ENCODE peak calls at places on chromosome 9, in six cellular contexts. A, G, Q, W, B and U are unnamed samples.

GRCh38 chr9:108617661-108618060 is 238.1 kb downstream of the ACTL7B start:
- DNase-seq in Q (no peak), B (no peak), G (no peak), W (no peak), A (no peak), U (no peak)

GRCh38 chr9:131872006-131872405 is 132.1 kb upstream of the RAPGEF1 start:
- DNase-seq in B (peak), Q (no peak), G (no peak), W (no peak), A (no peak), U (no peak)

GRCh38 chr9:130110166-130110565 is 56.5 kb downstream of the GPR107 start:
- DNase-seq in W (no peak), B (no peak), A (no peak), Q (no peak), G (no peak), U (no peak)

GRCh38 chr9:1978941-1979340 is 36.2 kb upstream of the SMARCA2 start:
- DNase-seq in W (no peak), Q (no peak), B (no peak), G (peak), A (no peak), U (no peak)

GRCh38 chr9:16575142-16575877 is 295.2 kb downstream of the BNC2 start:
- DNase-seq in B (no peak), Q (no peak), W (no peak), G (no peak), A (no peak), U (no peak)

GRCh38 chr9:92508018-92508417 is 25.7 kb upstream of the ASPN start:
- DNase-seq in G (no peak), Q (no peak), W (no peak), A (no peak), B (no peak), U (no peak)

GRCh38 chr9:114149181-114149580 is 6.2 kb upstream of the COL27A1 start:
- DNase-seq in Q (no peak), B (no peak), A (no peak), W (no peak), G (no peak), U (no peak)

GRCh38 chr9:69496803-69497450 is 171.9 kb downstream of the ENTREP1 start:
- DNase-seq in W (no peak), G (no peak), Q (no peak), B (no peak), A (no peak), U (no peak)

GRCh38 chr9:107386396-107386795 is 103.2 kb downstream of the KLF4 start:
- DNase-seq in W (no peak), G (no peak), Q (no peak), A (no peak), B (no peak), U (no peak)

GRCh38 chr9:71120439-71121247 is 778 bp downstream of the TRPM3 start:
- DNase-seq in W (no peak), A (no peak), Q (no peak), G (no peak), B (no peak), U (no peak)

GRCh38 chr9:93826209-93826608 is 128.9 kb downstream of the BARX1 start:
- DNase-seq in B (no peak), A (peak), W (no peak), Q (no peak), G (no peak), U (no peak)

GRCh38 chr9:111176511-111176910 is 138.2 kb upstream of the LPAR1 start:
- DNase-seq in B (no peak), Q (no peak), G (no peak), A (no peak), W (no peak), U (no peak)

GRCh38 chr9:124495105-124496074 is 11.8 kb downstream of the NR5A1 start:
- DNase-seq in W (no peak), Q (no peak), B (peak), A (no peak), G (no peak), U (no peak)
- TF ChIP-seq TAF1 in W (no peak), Q (no peak), B (no peak), A (no peak), G (no peak), U (no peak)

DNA sequence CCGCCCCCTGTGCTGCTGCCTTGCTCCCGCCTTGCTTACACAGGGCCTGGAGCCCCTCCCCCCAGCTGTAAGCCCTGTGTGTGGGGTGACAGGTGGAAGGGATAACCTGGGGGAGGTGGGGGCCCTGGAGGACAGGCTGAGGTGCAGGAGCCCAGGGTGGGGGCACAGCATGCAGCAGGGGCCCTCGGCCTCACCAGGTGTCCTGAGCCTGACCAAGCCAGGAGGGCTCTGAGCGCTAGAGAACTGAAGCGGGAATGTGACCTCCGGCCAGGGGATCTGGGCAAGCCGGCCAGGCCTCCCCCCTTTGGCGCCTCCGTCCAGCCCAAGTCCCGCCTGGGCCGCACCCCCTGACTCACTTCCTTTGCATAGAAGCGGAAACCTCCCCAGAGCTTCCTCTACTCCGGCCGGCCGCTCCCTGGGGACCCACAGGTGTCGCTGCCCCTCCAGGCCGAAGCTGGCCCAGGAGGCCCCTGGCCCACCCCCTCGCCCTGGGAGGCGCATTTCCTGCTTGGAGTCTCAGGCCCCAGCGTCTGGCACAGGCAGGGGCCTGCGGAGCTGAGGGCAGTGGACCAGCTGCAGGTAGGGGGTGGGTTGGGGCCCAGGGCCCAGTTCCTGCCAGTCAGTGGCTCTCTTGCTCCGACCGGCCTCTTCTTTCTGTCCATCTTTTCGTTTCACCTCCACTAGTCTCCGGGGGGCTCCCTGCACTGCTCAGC is at the start of gene TOR4A:
- DNase-seq in W (peak), B (peak), A (peak), G (peak), Q (peak), U (peak)
- TF ChIP-seq POLR2A in W (no peak), B (peak), A (no peak), G (peak), Q (no peak), U (peak)

DNA sequence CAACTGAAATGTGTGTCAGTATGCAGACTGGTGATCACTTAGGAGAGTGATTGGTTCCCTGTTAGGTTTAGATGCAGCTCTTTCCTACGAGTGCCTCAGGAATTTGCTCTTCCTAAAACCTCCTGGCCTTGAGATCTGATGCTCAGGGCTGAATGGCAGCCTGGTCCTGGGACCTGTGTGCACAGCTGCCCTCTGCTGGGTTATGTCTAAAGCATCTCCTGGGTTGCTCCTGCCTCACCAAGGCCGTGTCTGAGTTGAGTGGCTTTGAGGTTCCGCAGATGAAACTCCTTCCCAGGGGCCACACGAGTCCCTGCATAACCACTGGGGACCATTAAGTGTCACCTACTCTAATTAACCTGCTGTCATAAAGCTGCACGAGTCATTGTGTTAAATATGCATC is 59.5 kb downstream of the MVB12B start:
- DNase-seq in A (no peak), W (no peak), G (peak), B (no peak), Q (no peak), U (no peak)
- TF ChIP-seq TAF1 in A (no peak), W (no peak), G (no peak), B (no peak), Q (no peak), U (no peak)

GRCh38 chr9:121550041-121550440 is 50.4 kb upstream of the GGTA1 start:
- DNase-seq in W (no peak), G (no peak), A (no peak), Q (no peak), B (no peak), U (no peak)

GRCh38 chr9:121545148-121545874 is 45.7 kb upstream of the GGTA1 start:
- DNase-seq in B (no peak), G (no peak), Q (no peak), W (no peak), A (no peak), U (no peak)

GRCh38 chr9:121541945-121542344 is 42.3 kb upstream of the GGTA1 start:
- DNase-seq in W (no peak), G (no peak), A (no peak), Q (no peak), B (no peak), U (no peak)

GRCh38 chr9:121541256-121541655 is 41.6 kb upstream of the GGTA1 start:
- DNase-seq in G (no peak), W (no peak), A (no peak), B (no peak), Q (no peak), U (no peak)

DNA sequence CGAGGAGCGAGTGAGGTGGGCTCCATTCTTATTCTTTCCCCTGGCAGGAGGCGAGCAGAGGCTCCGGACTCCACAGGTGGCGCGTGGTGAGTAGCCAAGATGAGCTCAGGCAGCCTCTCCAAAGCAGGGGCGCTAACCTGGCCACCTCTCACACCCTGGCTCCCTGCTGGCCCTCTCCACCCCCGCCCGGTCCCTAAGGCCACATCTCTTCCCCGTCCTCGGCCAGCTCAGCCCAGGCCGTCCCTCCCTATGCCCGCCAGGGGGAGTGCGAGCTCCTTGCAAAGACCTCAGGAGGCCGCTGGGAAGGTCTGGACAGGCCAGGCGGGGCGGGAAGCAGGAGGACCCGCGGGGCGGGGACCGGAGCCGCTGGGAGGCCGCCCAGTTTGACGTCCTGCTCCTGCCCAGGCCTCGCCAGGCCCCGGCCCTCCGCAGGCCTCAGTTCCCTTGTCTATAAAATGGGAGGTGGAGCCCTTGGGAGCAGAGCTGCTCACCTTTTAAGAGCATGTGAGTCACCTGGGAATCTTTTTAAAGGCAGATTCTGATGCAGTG is 46.3 kb upstream of the GGTA1 start:
- DNase-seq in W (no peak), Q (peak), G (peak), A (peak), B (peak), U (peak)
- TF ChIP-seq POLR2A in W (no peak), Q (no peak), G (no peak), A (no peak), B (no peak), U (no peak)

GRCh38 chr9:21239917-21240316 is at the start of gene IFNA14:
- DNase-seq in A (no peak), W (no peak), B (no peak), G (no peak), Q (no peak), U (no peak)
- TF ChIP-seq TAF1 in A (no peak), W (no peak), B (no peak), G (no peak), Q (no peak), U (no peak)

GRCh38 chr9:124774131-124774978 is 2.6 kb upstream of the OLFML2A start:
- DNase-seq in G (peak), A (peak), W (peak), B (peak), Q (peak), U (peak)

GRCh38 chr9:124778575-124779367 is 1.8 kb downstream of the OLFML2A start:
- DNase-seq in A (peak), B (no peak), Q (no peak), G (no peak), W (no peak), U (no peak)

GRCh38 chr9:124779368-124780059 is 2.6 kb downstream of the OLFML2A start:
- DNase-seq in G (peak), Q (no peak), B (no peak), W (no peak), A (peak), U (no peak)

GRCh38 chr9:124776613-124776951 is 351 bp upstream of the OLFML2A start:
- DNase-seq in B (no peak), A (peak), Q (no peak), W (no peak), G (no peak), U (no peak)

GRCh38 chr9:124776952-124777645 is at the start of gene OLFML2A:
- DNase-seq in W (no peak), B (no peak), Q (peak), A (peak), G (no peak), U (no peak)
- TF ChIP-seq POLR2A in W (no peak), B (no peak), Q (no peak), A (no peak), G (no peak), U (no peak)

GRCh38 chr9:123825337-123825736 is 104.6 kb downstream of the DENND1A start:
- DNase-seq in A (no peak), W (no peak), Q (no peak), G (peak), B (no peak), U (no peak)
- TF ChIP-seq TAF1 in A (no peak), W (no peak), Q (no peak), G (no peak), B (no peak), U (no peak)

GRCh38 chr9:122930933-122931850 is at the start of gene ZBTB26:
- DNase-seq in B (peak), W (peak), G (peak), Q (peak), A (peak), U (peak)
- TF ChIP-seq POLR2A in B (peak), W (peak), G (peak), Q (peak), A (peak), U (peak)